ENCODE peak calls at places on chromosomes 3 and 15, in ten cellular contexts. One of them, this sample, is unnamed.

GRCh38 chr3:9955611-9956352 is 3.6 kb upstream of the PRRT3 start:
- DNase-seq in lower leg skin: no peak
- DNase-seq in HFFc6: no peak
- DNase-seq in brain microvascular endothelial cell: no peak
- DNase-seq in RWPE1: no peak
- DNase-seq in CD4-positive, alpha-beta T cell: no peak
- DNase-seq in right atrium auricular region: no peak
- DNase-seq in GM23338: no peak
- DNase-seq in H9: peak; percentile 5
- DNase-seq in heart left ventricle: no peak
- DNase-seq in this sample: no peak

GRCh38 chr15:57857871-57858270 is 151.4 kb downstream of the POLR2M start:
- DNase-seq in lower leg skin: no peak
- DNase-seq in HFFc6: no peak
- DNase-seq in brain microvascular endothelial cell: no peak
- DNase-seq in RWPE1: no peak
- DNase-seq in CD4-positive, alpha-beta T cell: no peak
- DNase-seq in right atrium auricular region: no peak
- DNase-seq in GM23338: no peak
- DNase-seq in H9: no peak
- DNase-seq in heart left ventricle: no peak
- DNase-seq in this sample: no peak

GRCh38 chr3:74532446-74532845 is 82.0 kb downstream of the CNTN3 start:
- DNase-seq in lower leg skin: peak; percentile 35
- DNase-seq in HFFc6: peak; percentile 81
- DNase-seq in brain microvascular endothelial cell: peak; percentile 49
- DNase-seq in RWPE1: peak; percentile 10
- DNase-seq in CD4-positive, alpha-beta T cell: no peak
- DNase-seq in right atrium auricular region: no peak
- DNase-seq in GM23338: no peak
- DNase-seq in H9: no peak
- DNase-seq in heart left ventricle: no peak
- DNase-seq in this sample: no peak

GRCh38 chr3:173403376-173403775 is 5.8 kb downstream of the NLGN1 start:
- DNase-seq in lower leg skin: no peak
- DNase-seq in HFFc6: no peak
- DNase-seq in brain microvascular endothelial cell: no peak
- DNase-seq in RWPE1: no peak
- DNase-seq in CD4-positive, alpha-beta T cell: no peak
- DNase-seq in right atrium auricular region: no peak
- DNase-seq in GM23338: no peak
- DNase-seq in H9: no peak
- DNase-seq in heart left ventricle: no peak
- DNase-seq in this sample: no peak

GRCh38 chr15:44763187-44763586 is 26.9 kb downstream of the TRIM69 start:
- DNase-seq in lower leg skin: no peak
- DNase-seq in HFFc6: no peak
- DNase-seq in brain microvascular endothelial cell: no peak
- DNase-seq in RWPE1: no peak
- DNase-seq in CD4-positive, alpha-beta T cell: no peak
- DNase-seq in right atrium auricular region: no peak
- DNase-seq in GM23338: no peak
- DNase-seq in H9: no peak
- DNase-seq in heart left ventricle: no peak
- DNase-seq in this sample: no peak

GRCh38 chr3:6962796-6963195 is 101.9 kb downstream of the GRM7 start:
- DNase-seq in lower leg skin: no peak
- DNase-seq in HFFc6: no peak
- DNase-seq in brain microvascular endothelial cell: no peak
- DNase-seq in RWPE1: no peak
- DNase-seq in CD4-positive, alpha-beta T cell: no peak
- DNase-seq in right atrium auricular region: no peak
- DNase-seq in GM23338: no peak
- DNase-seq in H9: no peak
- DNase-seq in heart left ventricle: no peak
- DNase-seq in this sample: no peak

GRCh38 chr15:41855121-41855941 is 16.7 kb downstream of the PLA2G4B start:
- DNase-seq in lower leg skin: no peak
- DNase-seq in HFFc6: no peak
- DNase-seq in brain microvascular endothelial cell: no peak
- DNase-seq in RWPE1: no peak
- DNase-seq in CD4-positive, alpha-beta T cell: no peak
- DNase-seq in right atrium auricular region: no peak
- DNase-seq in GM23338: no peak
- DNase-seq in H9: no peak
- DNase-seq in heart left ventricle: no peak
- DNase-seq in this sample: no peak

GRCh38 chr3:196440041-196440537 is 7.9 kb upstream of the UBXN7 start:
- DNase-seq in lower leg skin: no peak
- DNase-seq in HFFc6: peak; percentile 75
- DNase-seq in brain microvascular endothelial cell: peak; percentile 39
- DNase-seq in RWPE1: no peak
- DNase-seq in CD4-positive, alpha-beta T cell: no peak
- DNase-seq in right atrium auricular region: peak; percentile 62
- DNase-seq in GM23338: no peak
- DNase-seq in H9: no peak
- DNase-seq in heart left ventricle: no peak
- DNase-seq in this sample: no peak

GRCh38 chr3:120111898-120112297 is 17.7 kb upstream of the GSK3B start:
- DNase-seq in lower leg skin: peak; percentile 40
- DNase-seq in HFFc6: no peak
- DNase-seq in brain microvascular endothelial cell: no peak
- DNase-seq in RWPE1: peak; percentile 80
- DNase-seq in CD4-positive, alpha-beta T cell: no peak
- DNase-seq in right atrium auricular region: no peak
- DNase-seq in GM23338: no peak
- DNase-seq in H9: no peak
- DNase-seq in heart left ventricle: no peak
- DNase-seq in this sample: no peak

GRCh38 chr15:70198441-70199123 is 100.9 kb upstream of the TLE3 start:
- DNase-seq in lower leg skin: no peak
- DNase-seq in HFFc6: no peak
- DNase-seq in brain microvascular endothelial cell: no peak
- DNase-seq in RWPE1: no peak
- DNase-seq in CD4-positive, alpha-beta T cell: no peak
- DNase-seq in right atrium auricular region: no peak
- DNase-seq in GM23338: no peak
- DNase-seq in H9: no peak
- DNase-seq in heart left ventricle: no peak
- DNase-seq in this sample: no peak

GRCh38 chr3:161474691-161475090 is 21.9 kb upstream of the OTOL1 start:
- DNase-seq in lower leg skin: no peak
- DNase-seq in HFFc6: no peak
- DNase-seq in brain microvascular endothelial cell: no peak
- DNase-seq in RWPE1: no peak
- DNase-seq in CD4-positive, alpha-beta T cell: no peak
- DNase-seq in right atrium auricular region: no peak
- DNase-seq in GM23338: no peak
- DNase-seq in H9: no peak
- DNase-seq in heart left ventricle: no peak
- DNase-seq in this sample: no peak

GRCh38 chr3:20865811-20866210 is 679.8 kb upstream of the SGO1 start:
- DNase-seq in lower leg skin: no peak
- DNase-seq in HFFc6: no peak
- DNase-seq in brain microvascular endothelial cell: no peak
- DNase-seq in RWPE1: no peak
- DNase-seq in CD4-positive, alpha-beta T cell: no peak
- DNase-seq in right atrium auricular region: no peak
- DNase-seq in GM23338: no peak
- DNase-seq in H9: no peak
- DNase-seq in heart left ventricle: no peak
- DNase-seq in this sample: no peak

GRCh38 chr3:39146083-39146501 is 7.3 kb downstream of the CSRNP1 start:
- DNase-seq in lower leg skin: no peak
- DNase-seq in HFFc6: no peak
- DNase-seq in brain microvascular endothelial cell: no peak
- DNase-seq in RWPE1: no peak
- DNase-seq in CD4-positive, alpha-beta T cell: no peak
- DNase-seq in right atrium auricular region: no peak
- DNase-seq in GM23338: no peak
- DNase-seq in H9: peak; percentile 29
- DNase-seq in heart left ventricle: peak; percentile 63
- DNase-seq in this sample: no peak

GRCh38 chr3:71859128-71859519 is 74.2 kb upstream of the PROK2 start:
- DNase-seq in lower leg skin: no peak
- DNase-seq in HFFc6: no peak
- DNase-seq in brain microvascular endothelial cell: no peak
- DNase-seq in RWPE1: no peak
- DNase-seq in CD4-positive, alpha-beta T cell: no peak
- DNase-seq in right atrium auricular region: no peak
- DNase-seq in GM23338: peak; percentile 72
- DNase-seq in H9: no peak
- DNase-seq in heart left ventricle: no peak
- DNase-seq in this sample: no peak

GRCh38 chr3:161310649-161311423 is 60.5 kb downstream of the SPTSSB start:
- DNase-seq in lower leg skin: no peak
- DNase-seq in HFFc6: no peak
- DNase-seq in brain microvascular endothelial cell: no peak
- DNase-seq in RWPE1: no peak
- DNase-seq in CD4-positive, alpha-beta T cell: peak; percentile 23
- DNase-seq in right atrium auricular region: no peak
- DNase-seq in GM23338: no peak
- DNase-seq in H9: no peak
- DNase-seq in heart left ventricle: no peak
- DNase-seq in this sample: no peak

GRCh38 chr15:90530250-90531051 is 728 bp downstream of the CRTC3 start:
- DNase-seq in lower leg skin: peak; percentile 35
- DNase-seq in HFFc6: peak; percentile 12
- DNase-seq in brain microvascular endothelial cell: no peak
- DNase-seq in RWPE1: peak; percentile 56
- DNase-seq in CD4-positive, alpha-beta T cell: peak; percentile 28
- DNase-seq in right atrium auricular region: peak; percentile 63
- DNase-seq in GM23338: peak; percentile 77
- DNase-seq in H9: peak; percentile 49
- DNase-seq in heart left ventricle: peak; percentile 63
- DNase-seq in this sample: peak; percentile 85

GRCh38 chr15:20356444-20357138 is 185.0 kb downstream of the GOLGA6L6 start:
- DNase-seq in lower leg skin: no peak
- DNase-seq in HFFc6: no peak
- DNase-seq in brain microvascular endothelial cell: no peak
- DNase-seq in RWPE1: peak; percentile 39
- DNase-seq in CD4-positive, alpha-beta T cell: peak; percentile 83
- DNase-seq in right atrium auricular region: peak; percentile 66
- DNase-seq in GM23338: peak; percentile 64
- DNase-seq in H9: peak; percentile 60
- DNase-seq in heart left ventricle: peak; percentile 67
- DNase-seq in this sample: peak; percentile 94

GRCh38 chr3:9185701-9186100 is 63.7 kb downstream of the SRGAP3 start:
- DNase-seq in lower leg skin: no peak
- DNase-seq in HFFc6: no peak
- DNase-seq in brain microvascular endothelial cell: no peak
- DNase-seq in RWPE1: no peak
- DNase-seq in CD4-positive, alpha-beta T cell: no peak
- DNase-seq in right atrium auricular region: no peak
- DNase-seq in GM23338: no peak
- DNase-seq in H9: no peak
- DNase-seq in heart left ventricle: no peak
- DNase-seq in this sample: no peak

GRCh38 chr15:69134841-69135240 is 25.6 kb upstream of the GLCE start:
- DNase-seq in lower leg skin: no peak
- DNase-seq in HFFc6: no peak
- DNase-seq in brain microvascular endothelial cell: no peak
- DNase-seq in RWPE1: no peak
- DNase-seq in CD4-positive, alpha-beta T cell: no peak
- DNase-seq in right atrium auricular region: no peak
- DNase-seq in GM23338: no peak
- DNase-seq in H9: no peak
- DNase-seq in heart left ventricle: no peak
- DNase-seq in this sample: no peak

GRCh38 chr15:41876689-41877088 is 17.2 kb downstream of the SPTBN5 start:
- DNase-seq in lower leg skin: no peak
- DNase-seq in HFFc6: no peak
- DNase-seq in brain microvascular endothelial cell: no peak
- DNase-seq in RWPE1: no peak
- DNase-seq in CD4-positive, alpha-beta T cell: no peak
- DNase-seq in right atrium auricular region: no peak
- DNase-seq in GM23338: no peak
- DNase-seq in H9: no peak
- DNase-seq in heart left ventricle: no peak
- DNase-seq in this sample: no peak

GRCh38 chr3:113914646-113915045 is 33.2 kb upstream of the ZDHHC23 start:
- DNase-seq in lower leg skin: no peak
- DNase-seq in HFFc6: peak; percentile 88
- DNase-seq in brain microvascular endothelial cell: peak; percentile 64
- DNase-seq in RWPE1: peak; percentile 10
- DNase-seq in CD4-positive, alpha-beta T cell: no peak
- DNase-seq in right atrium auricular region: no peak
- DNase-seq in GM23338: no peak
- DNase-seq in H9: no peak
- DNase-seq in heart left ventricle: no peak
- DNase-seq in this sample: no peak

GRCh38 chr15:85414495-85414894 is 34.1 kb downstream of the AKAP13 start:
- DNase-seq in lower leg skin: no peak
- DNase-seq in HFFc6: no peak
- DNase-seq in brain microvascular endothelial cell: no peak
- DNase-seq in RWPE1: no peak
- DNase-seq in CD4-positive, alpha-beta T cell: no peak
- DNase-seq in right atrium auricular region: no peak
- DNase-seq in GM23338: no peak
- DNase-seq in H9: no peak
- DNase-seq in heart left ventricle: no peak
- DNase-seq in this sample: no peak
- TF ChIP-seq CTCF in lower leg skin: no peak
- TF ChIP-seq CTCF in HFFc6: peak; percentile 46
- TF ChIP-seq CTCF in brain microvascular endothelial cell: no peak
- TF ChIP-seq CTCF in RWPE1: peak; percentile 44
- TF ChIP-seq CTCF in CD4-positive, alpha-beta T cell: peak; percentile 53
- TF ChIP-seq CTCF in right atrium auricular region: no peak
- TF ChIP-seq CTCF in GM23338: no peak
- TF ChIP-seq CTCF in H9: no peak
- TF ChIP-seq CTCF in heart left ventricle: no peak
- TF ChIP-seq CTCF in this sample: peak; percentile 42

GRCh38 chr3:50173685-50174516 is 17.5 kb upstream of the GNAT1 start:
- DNase-seq in lower leg skin: no peak
- DNase-seq in HFFc6: no peak
- DNase-seq in brain microvascular endothelial cell: no peak
- DNase-seq in RWPE1: no peak
- DNase-seq in CD4-positive, alpha-beta T cell: no peak
- DNase-seq in right atrium auricular region: no peak
- DNase-seq in GM23338: peak; percentile 65
- DNase-seq in H9: no peak
- DNase-seq in heart left ventricle: no peak
- DNase-seq in this sample: no peak
- TF ChIP-seq CTCF in lower leg skin: no peak
- TF ChIP-seq CTCF in HFFc6: no peak
- TF ChIP-seq CTCF in brain microvascular endothelial cell: no peak
- TF ChIP-seq CTCF in RWPE1: no peak
- TF ChIP-seq CTCF in CD4-positive, alpha-beta T cell: no peak
- TF ChIP-seq CTCF in right atrium auricular region: no peak
- TF ChIP-seq CTCF in GM23338: peak; percentile 40
- TF ChIP-seq CTCF in H9: peak; percentile 56
- TF ChIP-seq CTCF in heart left ventricle: no peak
- TF ChIP-seq CTCF in this sample: no peak

GRCh38 chr3:22901684-22902083 is 301.4 kb upstream of the UBE2E2 start:
- DNase-seq in lower leg skin: no peak
- DNase-seq in HFFc6: no peak
- DNase-seq in brain microvascular endothelial cell: no peak
- DNase-seq in RWPE1: no peak
- DNase-seq in CD4-positive, alpha-beta T cell: no peak
- DNase-seq in right atrium auricular region: no peak
- DNase-seq in GM23338: peak; percentile 38
- DNase-seq in H9: no peak
- DNase-seq in heart left ventricle: no peak
- DNase-seq in this sample: no peak
- TF ChIP-seq CTCF in lower leg skin: no peak
- TF ChIP-seq CTCF in HFFc6: no peak
- TF ChIP-seq CTCF in brain microvascular endothelial cell: no peak
- TF ChIP-seq CTCF in RWPE1: no peak
- TF ChIP-seq CTCF in CD4-positive, alpha-beta T cell: no peak
- TF ChIP-seq CTCF in right atrium auricular region: no peak
- TF ChIP-seq CTCF in GM23338: peak; percentile 37
- TF ChIP-seq CTCF in H9: peak; percentile 39
- TF ChIP-seq CTCF in heart left ventricle: no peak
- TF ChIP-seq CTCF in this sample: no peak

GRCh38 chr3:49674491-49674983 is 386 bp downstream of the APEH start:
- DNase-seq in lower leg skin: peak; percentile 24
- DNase-seq in HFFc6: no peak
- DNase-seq in brain microvascular endothelial cell: no peak
- DNase-seq in RWPE1: peak; percentile 10
- DNase-seq in CD4-positive, alpha-beta T cell: no peak
- DNase-seq in right atrium auricular region: no peak
- DNase-seq in GM23338: peak; percentile 32
- DNase-seq in H9: no peak
- DNase-seq in heart left ventricle: no peak
- DNase-seq in this sample: no peak
- TF ChIP-seq CTCF in lower leg skin: no peak
- TF ChIP-seq CTCF in HFFc6: peak; percentile 18
- TF ChIP-seq CTCF in brain microvascular endothelial cell: no peak
- TF ChIP-seq CTCF in RWPE1: no peak
- TF ChIP-seq CTCF in CD4-positive, alpha-beta T cell: no peak
- TF ChIP-seq CTCF in right atrium auricular region: no peak
- TF ChIP-seq CTCF in GM23338: no peak
- TF ChIP-seq CTCF in H9: peak; percentile 13
- TF ChIP-seq CTCF in heart left ventricle: no peak
- TF ChIP-seq CTCF in this sample: no peak